ENCODE peak calls at places on chromosomes 2 and 18, in five cellular contexts. K is HEK293T; D is stimulated activated CD8-positive, alpha-beta memory T cell treated with anti-CD3 and anti-CD28 coated beads, Interleukin-7, amount 100 ng/mL, for 1 hour; Y is 8988T; M is NCI-H1417. E is an unnamed sample.
A peak's percentile ranks its signal among the peaks of the same experiment; 100 is the strongest.

GRCh38 chr2:213316001-213316735 is 31.9 kb downstream of the SPAG16 start:
- DNase-seq in K (no peak), D (no peak), Y (no peak), M (no peak), E (no peak)

GRCh38 chr18:74791501-74792188 is 194.0 kb downstream of the ZNF407 start:
- DNase-seq in K (no peak), D (no peak), Y (no peak), M (no peak), E (no peak)

GRCh38 chr2:146844226-146844990 is 1000.4 kb upstream of the ACVR2A start:
- DNase-seq in K (no peak), D (no peak), Y (no peak), M (no peak), E (no peak)

GRCh38 chr2:43149482-43150107 is 76.8 kb downstream of the ZFP36L2 start:
- DNase-seq in K (no peak), D (no peak), Y (no peak), M (no peak), E (no peak)

GRCh38 chr2:230008708-230009066 is 60.0 kb downstream of the SLC16A14 start:
- DNase-seq in K (no peak), D (no peak), Y (no peak), M (no peak), E (no peak)

GRCh38 chr2:27795868-27796277 is 24.4 kb downstream of the MRPL33 start:
- DNase-seq in K (no peak), D (no peak), Y (no peak), M (no peak), E (no peak)

GRCh38 chr2:197128897-197129296 is 181.7 kb downstream of the ANKRD44 start:
- DNase-seq in K (no peak), D (no peak), Y (no peak), M (no peak), E (no peak)

GRCh38 chr2:42812899-42813479 is 20.6 kb upstream of the HAAO start:
- DNase-seq in K (peak; percentile 22), D (no peak), Y (no peak), M (peak; percentile 7), E (no peak)

GRCh38 chr2:23988371-23988770 is 21.5 kb upstream of the MFSD2B start:
- DNase-seq in K (no peak), D (no peak), Y (no peak), M (no peak), E (no peak)

GRCh38 chr2:209525834-209526281 is 102.0 kb downstream of the MAP2 start:
- DNase-seq in K (no peak), D (no peak), Y (no peak), M (no peak), E (no peak)